ENCODE peak calls at places on chromosomes 13 and 19, in six cellular contexts. C is OCI-LY7; E is mucosa of descending colon; T is kidney epithelial cell; F is activated CD8-positive, alpha-beta T cell treated with anti-CD3 and anti-CD28 coated beads for 36 hours; D is bronchial epithelial cell. X is an unnamed sample.

GRCh38 chr13:93226623-93227279 is at the start of gene GPC6:
- DNase-seq in E (no peak), T (peak), D (peak), F (no peak), C (no peak), X (no peak)

GRCh38 chr13:25329706-25330105 is 28.3 kb downstream of the NUP58 start:
- DNase-seq in T (no peak), F (no peak), C (no peak), E (no peak), D (peak), X (no peak)

GRCh38 chr19:44824758-44825157 is 15.9 kb downstream of the BCAM start:
- DNase-seq in C (no peak), F (no peak), E (no peak), D (no peak), T (no peak), X (no peak)

GRCh38 chr19:19539738-19540703 is 2.0 kb downstream of the CILP2 start:
- DNase-seq in C (peak), T (peak), E (peak), D (peak), F (peak), X (peak)

GRCh38 chr19:41564515-41565383 is 11.2 kb upstream of the CEACAM21 start:
- DNase-seq in C (no peak), F (peak), E (no peak), D (no peak), T (no peak), X (no peak)

GRCh38 chr13:40127476-40127875 is 472.0 kb downstream of the COG6 start:
- DNase-seq in T (no peak), E (no peak), D (no peak), F (no peak), C (peak), X (no peak)

GRCh38 chr13:79456656-79457365 is 24.1 kb upstream of the NDFIP2 start:
- DNase-seq in D (no peak), F (no peak), T (no peak), C (no peak), E (no peak), X (no peak)

GRCh38 chr13:48160879-48161278 is 66.0 kb upstream of the MED4 start:
- DNase-seq in D (peak), C (no peak), E (no peak), T (no peak), F (no peak), X (no peak)

GRCh38 chr13:73681779-73682178 is 452.4 kb downstream of the KLF12 start:
- DNase-seq in C (no peak), E (no peak), T (no peak), D (no peak), F (no peak), X (no peak)

GRCh38 chr13:24083722-24084421 is 76.6 kb upstream of the SPATA13 start:
- DNase-seq in T (peak), F (no peak), D (no peak), E (no peak), C (no peak), X (no peak)

GRCh38 chr13:95463516-95463915 is 89.0 kb upstream of the CLDN10 start:
- DNase-seq in D (peak), C (no peak), E (no peak), F (no peak), T (no peak), X (no peak)

GRCh38 chr13:75135325-75135825 is 346.6 kb downstream of the TBC1D4 start:
- DNase-seq in F (no peak), C (no peak), D (peak), E (no peak), T (peak), X (no peak)

GRCh38 chr13:105450784-105451183 is 1084.7 kb downstream of the EFNB2 start:
- DNase-seq in E (no peak), D (no peak), T (no peak), F (no peak), C (no peak), X (no peak)

GRCh38 chr13:30829145-30829544 is 76.9 kb upstream of the MEDAG start:
- DNase-seq in C (no peak), E (no peak), D (peak), F (no peak), T (peak), X (no peak)

GRCh38 chr13:49810825-49811526 is 18.5 kb upstream of the KPNA3 start:
- DNase-seq in T (peak), D (peak), C (no peak), E (no peak), F (no peak), X (no peak)

GRCh38 chr19:4062576-4063368 is 3.9 kb downstream of the ZBTB7A start:
- DNase-seq in D (no peak), C (no peak), F (no peak), T (no peak), E (peak), X (no peak)

GRCh38 chr13:95083758-95084157 is 217.5 kb downstream of the ABCC4 start:
- DNase-seq in F (no peak), C (no peak), D (peak), T (peak), E (no peak), X (no peak)

GRCh38 chr19:28532765-28533341 is 680.1 kb downstream of the UQCRFS1 start:
- DNase-seq in C (no peak), E (no peak), F (no peak), D (no peak), T (no peak), X (no peak)

GRCh38 chr13:102234618-102235017 is 167.2 kb downstream of the FGF14 start:
- DNase-seq in C (no peak), D (peak), T (no peak), E (no peak), F (no peak), X (no peak)

GRCh38 chr13:97388385-97388784 is 45.6 kb upstream of the RAP2A start:
- DNase-seq in F (no peak), E (no peak), T (no peak), D (no peak), C (peak), X (no peak)

GRCh38 chr13:62556973-62557372 is 1141.3 kb upstream of the PCDH20 start:
- DNase-seq in C (no peak), E (no peak), D (peak), T (no peak), F (no peak), X (no peak)

GRCh38 chr13:27826379-27827353 is 34.4 kb downstream of the GSX1 start:
- DNase-seq in C (peak), D (peak), T (peak), E (peak), F (peak), X (peak)

GRCh38 chr13:109241160-109241559 is 545.2 kb downstream of the IRS2 start:
- DNase-seq in C (no peak), T (no peak), E (no peak), D (no peak), F (no peak), X (no peak)

GRCh38 chr13:105513448-105513847 is 1022.0 kb downstream of the EFNB2 start:
- DNase-seq in T (no peak), E (no peak), C (no peak), F (no peak), D (no peak), X (no peak)

GRCh38 chr19:11251650-11252314 is 10.5 kb downstream of the DOCK6 start:
- DNase-seq in C (no peak), T (no peak), E (no peak), D (no peak), F (no peak), X (no peak)

GRCh38 chr13:114124486-114124885 is 7.9 kb downstream of the RASA3 start:
- DNase-seq in C (no peak), E (peak), D (no peak), F (no peak), T (no peak), X (no peak)

GRCh38 chr13:67101730-67102467 is 128.2 kb downstream of the PCDH9 start:
- DNase-seq in F (no peak), C (no peak), E (no peak), T (no peak), D (no peak), X (no peak)

GRCh38 chr13:104315606-104316005 is 1249.4 kb upstream of the SLC10A2 start:
- DNase-seq in T (peak), F (no peak), E (no peak), D (peak), C (no peak), X (no peak)

GRCh38 chr13:23776698-23777570 is 112.3 kb downstream of the MIPEP start:
- DNase-seq in C (peak), F (no peak), T (no peak), D (no peak), E (no peak), X (no peak)

GRCh38 chr13:110185696-110186095 is 121.3 kb downstream of the COL4A1 start:
- DNase-seq in F (no peak), T (no peak), C (no peak), E (no peak), D (no peak), X (no peak)

GRCh38 chr13:111486801-111487200 is 166.4 kb downstream of the TEX29 start:
- DNase-seq in F (no peak), T (no peak), E (no peak), C (no peak), D (no peak), X (no peak)

GRCh38 chr13:35475131-35475959 is 1.1 kb downstream of the MAB21L1 start:
- DNase-seq in T (no peak), D (peak), C (no peak), E (no peak), F (peak), X (no peak)

GRCh38 chr19:3819989-3820388 is 33.8 kb upstream of the MATK start:
- DNase-seq in D (no peak), F (no peak), E (no peak), C (no peak), T (no peak), X (no peak)

GRCh38 chr19:3176715-3177501 is 1.7 kb upstream of the S1PR4 start:
- DNase-seq in T (peak), D (peak), E (peak), F (peak), C (no peak), X (no peak)

GRCh38 chr13:45731455-45731854 is 29.3 kb downstream of the CBY2 start:
- DNase-seq in F (no peak), E (no peak), T (no peak), D (no peak), C (no peak), X (no peak)

GRCh38 chr13:45728759-45729158 is 26.6 kb downstream of the CBY2 start:
- DNase-seq in C (peak), E (no peak), F (peak), T (no peak), D (peak), X (no peak)
- TF ChIP-seq CTCF in C (peak), E (no peak), F (no peak), T (peak), D (peak), X (no peak)

GRCh38 chr19:49161987-49162386 is 4.4 kb downstream of the TRPM4 start:
- DNase-seq in F (no peak), C (no peak), T (no peak), E (no peak), D (no peak), X (no peak)

GRCh38 chr19:49167857-49168409 is 10.3 kb downstream of the TRPM4 start:
- DNase-seq in C (no peak), E (peak), T (no peak), D (no peak), F (no peak), X (no peak)

GRCh38 chr19:49168421-49168820 is 10.8 kb downstream of the TRPM4 start:
- DNase-seq in C (no peak), E (peak), T (no peak), D (no peak), F (no peak), X (no peak)

GRCh38 chr19:49165111-49165750 is 7.6 kb downstream of the TRPM4 start:
- DNase-seq in D (peak), C (no peak), F (no peak), T (no peak), E (peak), X (no peak)

GRCh38 chr19:49165865-49166301 is 8.3 kb downstream of the TRPM4 start:
- DNase-seq in E (peak), D (no peak), F (no peak), T (no peak), C (no peak), X (no peak)
- TF ChIP-seq CTCF in E (no peak), D (no peak), F (no peak), T (peak), C (no peak), X (no peak)

DNA sequence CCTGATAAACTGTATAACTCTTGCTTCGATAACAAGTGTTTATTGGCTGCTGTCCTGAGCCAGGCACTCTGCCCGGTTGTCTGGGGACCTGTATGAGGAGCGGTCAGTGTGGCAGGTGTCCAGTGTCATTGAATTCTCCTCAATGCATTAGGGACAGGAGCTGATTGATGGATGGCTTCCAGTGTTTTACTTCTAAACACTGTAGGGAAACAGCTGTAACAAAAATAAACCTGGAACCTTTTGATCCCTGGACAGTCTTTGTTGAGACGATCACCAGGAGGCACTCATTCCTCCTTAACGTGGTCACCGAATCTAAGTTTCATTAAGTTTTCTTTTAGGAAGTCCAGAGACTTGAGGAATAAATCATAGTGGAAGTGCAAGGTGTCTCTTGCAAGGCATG is 17.9 kb downstream of the UBAC2 start:
- DNase-seq in E (no peak), T (no peak), D (no peak), F (no peak), C (no peak), X (no peak)
- TF ChIP-seq CTCF in E (no peak), T (no peak), D (no peak), F (no peak), C (no peak), X (no peak)

GRCh38 chr13:52067237-52067636 is 42.7 kb downstream of the UTP14C start:
- DNase-seq in T (no peak), D (no peak), E (no peak), C (peak), F (peak), X (no peak)

DNA sequence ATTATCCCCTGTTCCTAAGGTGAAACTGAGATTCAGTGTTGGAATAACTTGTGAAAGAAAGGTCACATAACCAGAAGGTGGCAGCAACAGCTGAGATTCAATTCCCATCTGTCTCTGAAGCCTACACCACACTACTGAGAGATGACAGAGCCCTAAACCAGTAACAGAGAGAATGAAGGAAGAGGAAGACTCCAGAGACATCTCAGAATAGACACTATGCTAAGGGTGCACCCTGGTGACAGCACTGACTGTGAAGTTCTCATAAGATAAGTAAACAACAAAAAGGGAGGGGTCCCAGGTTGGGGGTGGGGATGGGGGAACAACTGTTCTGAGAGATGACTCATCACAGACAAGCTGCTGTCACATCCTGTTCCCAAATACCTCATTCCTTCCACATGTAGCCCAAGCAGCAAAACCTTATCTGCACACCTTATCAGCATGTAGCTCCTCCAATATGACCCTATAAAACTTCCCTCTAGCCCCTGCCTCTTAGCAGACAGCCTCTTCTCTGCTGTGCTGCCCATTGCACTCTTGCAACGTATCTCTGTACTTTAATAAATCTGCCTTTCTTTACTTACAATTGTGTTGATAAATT is 46.5 kb downstream of the UTP14C start:
- DNase-seq in E (no peak), F (peak), C (peak), D (peak), T (no peak), X (no peak)
- TF ChIP-seq CTCF in E (no peak), F (no peak), C (peak), D (peak), T (peak), X (no peak)

DNA sequence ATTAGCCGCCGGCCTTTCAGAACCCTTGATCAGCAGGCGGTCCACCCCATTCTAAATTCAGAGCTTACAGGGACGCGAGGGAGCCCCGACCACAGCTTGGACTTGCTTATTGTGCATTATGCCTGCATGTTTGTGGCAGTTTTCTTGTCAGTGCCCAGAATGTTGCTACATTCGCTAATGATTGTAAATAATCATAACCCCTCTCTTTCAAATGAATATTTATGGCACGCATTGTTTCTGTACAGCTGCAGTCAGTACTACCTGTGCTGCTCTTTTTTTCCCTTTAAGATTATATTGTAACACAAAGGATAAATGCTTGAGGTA is 321 bp upstream of the VPS36 start:
- DNase-seq in F (no peak), E (no peak), D (no peak), T (no peak), C (no peak), X (no peak)
- TF ChIP-seq CTCF in F (peak), E (no peak), D (no peak), T (no peak), C (no peak), X (no peak)

GRCh38 chr19:5216141-5216847 is 124.3 kb downstream of the PTPRS start:
- DNase-seq in D (no peak), F (peak), E (no peak), C (peak), T (no peak), X (no peak)

GRCh38 chr19:5214902-5215301 is 125.7 kb downstream of the PTPRS start:
- DNase-seq in F (no peak), C (no peak), T (no peak), D (no peak), E (no peak), X (no peak)

GRCh38 chr19:5214371-5214770 is 126.2 kb downstream of the PTPRS start:
- DNase-seq in C (no peak), T (no peak), D (no peak), F (no peak), E (no peak), X (no peak)

GRCh38 chr19:5217171-5217570 is 123.4 kb downstream of the PTPRS start:
- DNase-seq in C (no peak), E (no peak), F (no peak), T (no peak), D (no peak), X (no peak)

GRCh38 chr19:5215431-5215830 is 125.2 kb downstream of the PTPRS start:
- DNase-seq in F (no peak), E (no peak), D (no peak), C (no peak), T (no peak), X (no peak)
- TF ChIP-seq CTCF in F (no peak), E (no peak), D (no peak), C (no peak), T (no peak), X (no peak)

GRCh38 chr19:23998568-23998967 is 83.9 kb downstream of the ZNF726 start:
- DNase-seq in D (no peak), T (no peak), F (no peak), C (no peak), E (no peak), X (no peak)

GRCh38 chr19:23999821-24000610 is 85.3 kb downstream of the ZNF726 start:
- DNase-seq in C (no peak), T (no peak), F (no peak), E (no peak), D (peak), X (no peak)

GRCh38 chr19:24000656-24001055 is 86.0 kb downstream of the ZNF726 start:
- DNase-seq in T (no peak), E (no peak), F (no peak), D (peak), C (no peak), X (no peak)

GRCh38 chr19:23992348-23992747 is 77.7 kb downstream of the ZNF726 start:
- DNase-seq in T (no peak), D (no peak), E (no peak), C (no peak), F (no peak), X (no peak)

GRCh38 chr19:23996549-23996948 is 81.9 kb downstream of the ZNF726 start:
- DNase-seq in D (no peak), F (peak), C (peak), E (no peak), T (no peak), X (no peak)
- TF ChIP-seq CTCF in D (peak), F (peak), C (peak), E (no peak), T (no peak), X (no peak)

DNA sequence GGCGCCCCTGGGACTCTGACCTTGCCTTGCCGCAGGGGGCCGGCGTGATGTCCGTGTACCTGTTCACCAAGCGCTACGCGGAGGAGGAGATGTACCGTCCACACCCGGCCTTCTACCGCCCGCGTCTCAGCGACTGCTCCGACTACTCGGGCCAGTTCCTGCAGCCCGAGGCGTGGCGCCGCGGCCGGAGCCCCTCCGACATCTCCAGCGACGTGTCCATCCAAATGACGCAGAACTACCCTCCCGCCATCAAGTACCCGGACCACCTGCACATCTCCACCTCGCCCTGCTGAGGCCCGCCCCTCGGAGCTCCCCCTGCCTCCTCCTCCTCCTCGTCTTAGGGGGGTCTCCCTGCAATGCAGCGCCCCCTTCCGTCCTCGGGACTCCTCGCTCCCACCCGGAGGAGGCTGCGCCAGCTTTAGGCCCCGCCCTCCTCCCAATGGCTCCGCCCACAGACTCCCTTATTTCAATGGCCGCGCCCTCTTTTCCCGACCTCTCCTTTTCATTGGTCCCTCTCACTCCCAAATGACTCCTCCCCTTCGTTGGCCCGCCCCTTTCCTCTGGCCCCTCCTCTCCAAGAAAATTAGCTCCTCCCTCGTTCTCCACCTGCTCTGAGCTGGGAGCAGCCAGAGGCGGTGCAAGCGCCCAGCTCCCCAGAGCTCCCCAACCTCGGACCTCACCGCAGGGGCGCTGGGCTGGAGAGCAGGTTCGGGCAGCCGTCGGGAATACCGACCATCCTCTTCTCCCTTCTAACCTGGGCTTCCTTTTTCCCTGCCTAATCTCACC is 20.5 kb upstream of the CACNG8 start:
- DNase-seq in D (no peak), E (no peak), T (no peak), F (peak), C (no peak), X (no peak)
- TF ChIP-seq CTCF in D (no peak), E (no peak), T (no peak), F (no peak), C (no peak), X (no peak)

X was measured in omental fat pad.